ENCODE peak calls at places on chromosomes 12 and 14, in four cellular contexts. E is left ventricle myocardium inferior, B is pancreas, C is fibroblast of lung. R is an unnamed sample.

GRCh38 chr12:122001379-122002209 is 20.1 kb upstream of the BCL7A start:
- DNase-seq in C (no peak), E (no peak), B (no peak), R (no peak)

GRCh38 chr12:129540249-129540648 is 363.6 kb downstream of the TMEM132D start:
- DNase-seq in C (no peak), B (no peak), E (no peak), R (no peak)

GRCh38 chr12:50505386-50505827 is 622 bp downstream of the DIP2B start:
- DNase-seq in E (peak; percentile 21), B (no peak), C (peak; percentile 10), R (no peak)

GRCh38 chr14:35399083-35399807 is 5.3 kb downstream of the NFKBIA start:
- DNase-seq in C (no peak), B (no peak), E (no peak), R (no peak)

GRCh38 chr14:40122978-40123648 is 690.9 kb upstream of the FBXO33 start:
- DNase-seq in C (peak; percentile 65), B (no peak), E (no peak), R (no peak)

GRCh38 chr14:91872011-91872476 is 4.7 kb upstream of the TC2N start:
- DNase-seq in C (no peak), B (peak; percentile 88), E (no peak), R (no peak)

GRCh38 chr12:86719381-86719780 is 463.2 kb upstream of the MGAT4C start:
- DNase-seq in E (no peak), B (no peak), C (peak; percentile 64), R (no peak)

GRCh38 chr12:40692617-40693502 is 621 bp downstream of the CNTN1 start:
- DNase-seq in E (no peak), B (no peak), C (no peak), R (no peak)

GRCh38 chr14:23145794-23146422 is 26.9 kb upstream of the CEBPE start:
- DNase-seq in B (no peak), C (no peak), E (no peak), R (no peak)

GRCh38 chr12:123655420-123655819 is 15.5 kb upstream of the TCTN2 start:
- DNase-seq in E (peak; percentile 55), C (no peak), B (no peak), R (no peak)

GRCh38 chr12:107405436-107405835 is 280.2 kb upstream of the PWP1 start:
- DNase-seq in E (peak; percentile 44), C (no peak), B (no peak), R (no peak)

GRCh38 chr14:90061849-90062794 is at the start of gene KCNK13:
- DNase-seq in C (peak; percentile 11), E (peak; percentile 20), B (peak; percentile 9), R (no peak)

DNA sequence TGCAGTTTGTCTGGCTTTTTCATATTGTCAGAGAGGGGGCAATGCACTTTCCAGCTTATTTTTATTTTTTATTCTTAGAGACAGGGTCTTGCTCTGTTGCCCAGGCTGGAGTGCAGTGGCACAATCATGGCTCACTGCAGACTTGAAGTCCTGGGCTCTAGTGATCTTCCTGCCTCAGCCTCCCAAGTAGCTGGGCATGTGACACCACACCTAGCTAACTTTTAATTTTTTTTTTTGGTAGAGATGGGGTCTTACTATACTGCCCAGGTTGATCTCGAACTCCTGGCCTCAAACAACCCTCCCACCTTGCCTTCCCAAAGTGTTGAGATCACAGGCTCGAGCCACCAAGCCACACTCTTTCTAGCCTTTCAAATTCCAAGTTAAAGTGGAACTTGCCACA is 3.9 kb upstream of the A2ML1 start:
- DNase-seq in B (no peak), C (no peak), E (no peak), R (no peak)
- H3K9me3 ChIP-seq in B (no peaks in the 10 kb centered on the region), C (no peaks in the 10 kb centered on the region), E (no peaks in the 10 kb centered on the region), R (no peaks in the 10 kb centered on the region)

DNA sequence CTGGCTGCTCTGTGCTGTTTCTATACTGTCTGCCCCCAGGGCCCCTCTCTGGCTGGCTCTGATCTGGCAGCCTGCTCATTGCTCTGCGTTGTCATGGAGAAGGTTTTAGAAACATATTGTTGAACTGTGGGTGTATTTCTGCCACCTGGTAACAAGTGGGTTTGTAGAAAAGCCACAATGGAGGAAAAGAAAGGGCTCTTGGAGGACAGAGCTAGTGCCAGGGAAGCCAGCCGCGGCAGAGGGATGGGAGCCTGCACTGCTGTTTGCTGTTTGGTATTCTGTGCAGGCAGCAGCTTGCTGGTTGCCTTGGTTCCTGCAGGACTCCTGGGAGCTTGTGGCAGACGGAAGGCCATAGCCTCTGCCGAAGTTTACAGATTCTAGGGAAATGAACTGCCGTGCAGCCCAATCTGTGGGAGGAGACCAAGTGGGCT is 15.1 kb downstream of the CCDC177 start:
- DNase-seq in B (no peak), C (no peak), E (no peak), R (no peak)
- H3K4me1 ChIP-seq in B (no peaks in the 10 kb centered on the region), C (no peaks in the 10 kb centered on the region), E (no peaks in the 10 kb centered on the region), R (no peaks in the 10 kb centered on the region)

DNA sequence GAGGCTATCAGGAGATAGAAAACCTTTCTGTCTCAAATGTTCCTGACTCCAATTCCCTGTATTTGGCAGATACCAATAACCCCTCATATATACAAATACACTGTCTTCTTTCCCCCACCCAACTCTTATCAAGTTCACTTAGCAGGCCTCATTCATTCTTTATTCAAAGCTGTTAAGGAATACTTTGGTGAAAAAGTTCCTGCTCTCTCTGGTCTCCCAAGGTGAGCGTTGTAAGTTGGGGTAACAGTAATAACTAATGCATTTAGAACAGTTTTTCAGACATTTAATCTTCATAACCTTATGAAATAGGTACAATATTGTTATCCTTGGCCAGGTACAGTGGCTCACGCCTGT is 3.9 kb upstream of the GDF11 start:
- DNase-seq in C (no peak), E (no peak), B (no peak), R (no peak)
- H3K4me3 ChIP-seq in C (peak overlapping the region; percentile 90), E (peak overlapping the region; percentile 66), B (no peak overlapping the region), R (peak overlapping the region; percentile 86)

GRCh38 chr12:126493366-126494108 is 1428.3 kb downstream of the AACS start:
- DNase-seq in B (no peak), C (peak; percentile 51), E (no peak), R (no peak)
- H3K9me3 ChIP-seq in B (no peaks in the 10 kb centered on the region), C (no peaks in the 10 kb centered on the region), E (peaks cover 14% of the 10 kb centered on the region), R (peaks cover 5% of the 10 kb centered on the region)

GRCh38 chr12:26127404-26127803 is 2.6 kb upstream of the BHLHE41 start:
- DNase-seq in E (no peak), C (no peak), B (no peak), R (no peak)

GRCh38 chr12:26124491-26125450 is at the start of gene BHLHE41:
- DNase-seq in E (peak; percentile 84), C (peak; percentile 82), B (peak; percentile 86), R (peak; percentile 21)

GRCh38 chr12:26126340-26127284 is 1.8 kb upstream of the BHLHE41 start:
- DNase-seq in C (peak; percentile 88), B (peak; percentile 86), E (peak; percentile 89), R (peak; percentile 27)

GRCh38 chr12:26123482-26123980 is 1.3 kb downstream of the BHLHE41 start:
- DNase-seq in E (no peak), C (peak; percentile 39), B (no peak), R (no peak)

GRCh38 chr12:26125451-26126339 is 858 bp upstream of the BHLHE41 start:
- DNase-seq in C (peak; percentile 87), B (peak; percentile 84), E (peak; percentile 76), R (peak; percentile 47)
- H3K4me1 ChIP-seq in C (peaks cover 3% of the 10 kb centered on the region), B (peaks cover 12% of the 10 kb centered on the region), E (peaks cover 55% of the 10 kb centered on the region), R (peaks cover 4% of the 10 kb centered on the region)

GRCh38 chr12:131701705-131702572 is 9.0 kb upstream of the SFSWAP start:
- DNase-seq in E (no peak), B (no peak), C (no peak), R (no peak)

GRCh38 chr12:131700271-131700670 is 10.6 kb upstream of the SFSWAP start:
- DNase-seq in B (no peak), E (no peak), C (no peak), R (no peak)

GRCh38 chr12:131703161-131703560 is 7.7 kb upstream of the SFSWAP start:
- DNase-seq in E (no peak), B (no peak), C (no peak), R (no peak)

GRCh38 chr12:131704509-131704908 is 6.4 kb upstream of the SFSWAP start:
- DNase-seq in C (no peak), E (no peak), B (no peak), R (no peak)

DNA sequence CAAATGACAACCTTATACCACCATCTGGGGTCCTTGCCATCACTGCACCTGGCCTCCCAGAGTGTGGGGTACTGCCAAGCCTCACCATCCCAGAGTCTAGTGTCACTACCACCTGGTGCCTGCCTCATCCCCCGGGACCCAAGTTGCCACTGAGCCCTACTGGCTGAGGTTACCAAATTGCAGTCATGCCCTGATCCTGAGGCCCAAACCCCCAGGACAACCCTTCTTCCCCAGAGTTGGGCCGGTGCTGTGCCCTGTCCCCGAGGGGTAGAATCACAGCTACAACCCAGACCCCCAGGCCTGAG is 8.4 kb upstream of the SFSWAP start:
- DNase-seq in B (no peak), C (no peak), E (no peak), R (no peak)
- H3K4me3 ChIP-seq in B (no peak overlapping the region), C (no peak overlapping the region), E (no peak overlapping the region), R (no peak overlapping the region)

GRCh38 chr12:31834158-31834557 is 105.3 kb upstream of the AMN1 start:
- DNase-seq in E (no peak), B (no peak), C (no peak), R (no peak)
- H3K9me3 ChIP-seq in E (peaks cover 45% of the 10 kb centered on the region), B (no peaks in the 10 kb centered on the region), C (no peaks in the 10 kb centered on the region), R (no peaks in the 10 kb centered on the region)